ENCODE peak calls at places on chromosomes 12 and 14, in six cellular contexts. One of them, this sample, is unnamed.

GRCh38 chr12:2390133-2390532 is 337.3 kb downstream of the CACNA1C start:
- DNase-seq in SK-N-DZ: no peak
- DNase-seq in GDM1: no peak
- DNase-seq in transverse colon: no peak
- DNase-seq in activated CD4-positive, alpha-beta T cell treated with anti-CD3 and anti-CD28 coated beads for 48 hours: no peak
- DNase-seq in endothelial cell: no peak
- DNase-seq in this sample: no peak

GRCh38 chr12:4553943-4554342 is 8.1 kb upstream of the DYRK4 start:
- DNase-seq in transverse colon: no peak
- DNase-seq in endothelial cell: no peak
- DNase-seq in activated CD4-positive, alpha-beta T cell treated with anti-CD3 and anti-CD28 coated beads for 48 hours: no peak
- DNase-seq in SK-N-DZ: no peak
- DNase-seq in GDM1: no peak
- DNase-seq in this sample: no peak

GRCh38 chr12:91617830-91618229 is 435.2 kb upstream of the DCN start:
- DNase-seq in GDM1: no peak
- DNase-seq in SK-N-DZ: no peak
- DNase-seq in endothelial cell: no peak
- DNase-seq in transverse colon: no peak
- DNase-seq in activated CD4-positive, alpha-beta T cell treated with anti-CD3 and anti-CD28 coated beads for 48 hours: no peak
- DNase-seq in this sample: no peak

GRCh38 chr12:121059031-121059898 is 20.2 kb upstream of the OASL start:
- DNase-seq in transverse colon: no peak
- DNase-seq in SK-N-DZ: no peak
- DNase-seq in endothelial cell: no peak
- DNase-seq in GDM1: no peak
- DNase-seq in activated CD4-positive, alpha-beta T cell treated with anti-CD3 and anti-CD28 coated beads for 48 hours: no peak
- DNase-seq in this sample: no peak

GRCh38 chr14:90580381-90581335 is 183.8 kb downstream of the CALM1 start:
- DNase-seq in SK-N-DZ: no peak
- DNase-seq in transverse colon: no peak
- DNase-seq in activated CD4-positive, alpha-beta T cell treated with anti-CD3 and anti-CD28 coated beads for 48 hours: no peak
- DNase-seq in GDM1: no peak
- DNase-seq in endothelial cell: no peak
- DNase-seq in this sample: no peak

GRCh38 chr12:66661357-66661756 is 17.5 kb downstream of the GRIP1 start:
- DNase-seq in endothelial cell: no peak
- DNase-seq in activated CD4-positive, alpha-beta T cell treated with anti-CD3 and anti-CD28 coated beads for 48 hours: no peak
- DNase-seq in GDM1: no peak
- DNase-seq in SK-N-DZ: no peak
- DNase-seq in transverse colon: no peak
- DNase-seq in this sample: no peak

GRCh38 chr14:103207404-103208072 is 84.3 kb downstream of the TNFAIP2 start:
- DNase-seq in SK-N-DZ: no peak
- DNase-seq in GDM1: no peak
- DNase-seq in transverse colon: no peak
- DNase-seq in endothelial cell: peak
- DNase-seq in activated CD4-positive, alpha-beta T cell treated with anti-CD3 and anti-CD28 coated beads for 48 hours: no peak
- DNase-seq in this sample: peak

GRCh38 chr14:73472182-73473114 is 14.1 kb upstream of the NUMB start:
- DNase-seq in transverse colon: no peak
- DNase-seq in SK-N-DZ: peak
- DNase-seq in GDM1: peak
- DNase-seq in endothelial cell: no peak
- DNase-seq in activated CD4-positive, alpha-beta T cell treated with anti-CD3 and anti-CD28 coated beads for 48 hours: no peak
- DNase-seq in this sample: peak

GRCh38 chr12:122097641-122098364 is 19.2 kb downstream of the MLXIP start:
- DNase-seq in transverse colon: peak
- DNase-seq in GDM1: no peak
- DNase-seq in SK-N-DZ: no peak
- DNase-seq in endothelial cell: peak
- DNase-seq in activated CD4-positive, alpha-beta T cell treated with anti-CD3 and anti-CD28 coated beads for 48 hours: no peak
- DNase-seq in this sample: no peak

GRCh38 chr12:101697930-101698781 is 716 bp downstream of the CHPT1 start:
- DNase-seq in transverse colon: peak
- DNase-seq in endothelial cell: peak
- DNase-seq in GDM1: no peak
- DNase-seq in activated CD4-positive, alpha-beta T cell treated with anti-CD3 and anti-CD28 coated beads for 48 hours: peak
- DNase-seq in SK-N-DZ: peak
- DNase-seq in this sample: peak

GRCh38 chr12:30753761-30754382 is 879 bp downstream of the CAPRIN2 start:
- DNase-seq in endothelial cell: peak
- DNase-seq in SK-N-DZ: peak
- DNase-seq in activated CD4-positive, alpha-beta T cell treated with anti-CD3 and anti-CD28 coated beads for 48 hours: no peak
- DNase-seq in transverse colon: no peak
- DNase-seq in GDM1: no peak
- DNase-seq in this sample: no peak

GRCh38 chr12:120376009-120376408 is 7.0 kb upstream of the MSI1 start:
- DNase-seq in SK-N-DZ: no peak
- DNase-seq in GDM1: no peak
- DNase-seq in endothelial cell: no peak
- DNase-seq in transverse colon: no peak
- DNase-seq in activated CD4-positive, alpha-beta T cell treated with anti-CD3 and anti-CD28 coated beads for 48 hours: no peak
- DNase-seq in this sample: no peak

GRCh38 chr12:13038491-13039161 is 5.6 kb upstream of the FAM234B start:
- DNase-seq in endothelial cell: no peak
- DNase-seq in transverse colon: no peak
- DNase-seq in GDM1: no peak
- DNase-seq in SK-N-DZ: no peak
- DNase-seq in activated CD4-positive, alpha-beta T cell treated with anti-CD3 and anti-CD28 coated beads for 48 hours: no peak
- DNase-seq in this sample: no peak

GRCh38 chr12:104348994-104349494 is 45.5 kb downstream of the EID3 start:
- DNase-seq in transverse colon: no peak
- DNase-seq in endothelial cell: no peak
- DNase-seq in activated CD4-positive, alpha-beta T cell treated with anti-CD3 and anti-CD28 coated beads for 48 hours: no peak
- DNase-seq in GDM1: no peak
- DNase-seq in SK-N-DZ: no peak
- DNase-seq in this sample: no peak

GRCh38 chr14:97878727-97879126 is 1081.5 kb downstream of the VRK1 start:
- DNase-seq in endothelial cell: no peak
- DNase-seq in GDM1: no peak
- DNase-seq in transverse colon: peak
- DNase-seq in SK-N-DZ: no peak
- DNase-seq in activated CD4-positive, alpha-beta T cell treated with anti-CD3 and anti-CD28 coated beads for 48 hours: no peak
- DNase-seq in this sample: no peak

GRCh38 chr14:36522347-36522971 is 2.4 kb upstream of the NKX2-1 start:
- DNase-seq in transverse colon: no peak
- DNase-seq in activated CD4-positive, alpha-beta T cell treated with anti-CD3 and anti-CD28 coated beads for 48 hours: peak
- DNase-seq in GDM1: no peak
- DNase-seq in SK-N-DZ: no peak
- DNase-seq in endothelial cell: no peak
- DNase-seq in this sample: peak

GRCh38 chr14:22978487-22978837 is 3.9 kb downstream of the AJUBA start:
- DNase-seq in SK-N-DZ: no peak
- DNase-seq in activated CD4-positive, alpha-beta T cell treated with anti-CD3 and anti-CD28 coated beads for 48 hours: no peak
- DNase-seq in endothelial cell: no peak
- DNase-seq in GDM1: no peak
- DNase-seq in transverse colon: no peak
- DNase-seq in this sample: no peak

GRCh38 chr12:115322275-115322674 is 638.3 kb upstream of the TBX3 start:
- DNase-seq in SK-N-DZ: no peak
- DNase-seq in activated CD4-positive, alpha-beta T cell treated with anti-CD3 and anti-CD28 coated beads for 48 hours: no peak
- DNase-seq in transverse colon: no peak
- DNase-seq in endothelial cell: no peak
- DNase-seq in GDM1: no peak
- DNase-seq in this sample: no peak

GRCh38 chr14:79598339-79598738 is 613.0 kb downstream of the DIO2 start:
- DNase-seq in SK-N-DZ: no peak
- DNase-seq in GDM1: no peak
- DNase-seq in transverse colon: no peak
- DNase-seq in endothelial cell: no peak
- DNase-seq in activated CD4-positive, alpha-beta T cell treated with anti-CD3 and anti-CD28 coated beads for 48 hours: no peak
- DNase-seq in this sample: no peak

This sample was measured in iPS-NIHi11.